ENCODE peak calls at places on chromosomes 16 and 17, in eight cellular contexts. S is GM18507, A is T-helper 17 cell, H is RWPE1, C is BJ, N is posterior cingulate gyrus, D is cardiac muscle cell, X is amniotic stem cell. O is an unnamed sample.

GRCh38 chr16:51152691-51153261 is 1.7 kb upstream of the SALL1 start:
- DNase-seq in A (no peak), X (no peak), N (peak; percentile 84), D (no peak), C (no peak), S (no peak), H (no peak), O (no peak)

GRCh38 chr17:67613961-67614360 is 103.8 kb upstream of the NOL11 start:
- DNase-seq in X (no peak), A (no peak), S (no peak), H (no peak), N (no peak), D (no peak), C (no peak), O (no peak)

GRCh38 chr17:28216032-28216431 is 103.0 kb upstream of the TMEM97 start:
- DNase-seq in X (no peak), A (no peak), S (no peak), D (no peak), H (no peak), N (no peak), C (no peak), O (no peak)

GRCh38 chr17:81117672-81118198 is 47.6 kb upstream of the PVALEF start:
- DNase-seq in X (no peak), H (no peak), N (no peak), D (no peak), A (no peak), S (no peak), C (no peak), O (no peak)

GRCh38 chr17:14437176-14437575 is 136.3 kb downstream of the HS3ST3B1 start:
- DNase-seq in N (no peak), S (no peak), X (no peak), C (no peak), A (no peak), H (no peak), D (no peak), O (no peak)

GRCh38 chr17:43027091-43028032 is 2.3 kb downstream of the RND2 start:
- DNase-seq in D (no peak), C (no peak), H (no peak), X (no peak), N (peak; percentile 41), A (no peak), S (no peak), O (no peak)

GRCh38 chr16:1296688-1297412 is 12.6 kb upstream of the UBE2I start:
- DNase-seq in H (peak; percentile 51), A (no peak), N (no peak), X (peak; percentile 22), S (no peak), D (no peak), C (peak; percentile 34), O (no peak)

GRCh38 chr17:5533486-5534315 is 47.3 kb downstream of the MIS12 start:
- DNase-seq in A (no peak), C (no peak), N (no peak), D (no peak), H (no peak), S (no peak), X (no peak), O (no peak)

GRCh38 chr16:11328172-11329079 is 16.8 kb upstream of the RMI2 start:
- DNase-seq in C (peak; percentile 79), X (peak; percentile 93), S (peak; percentile 75), A (peak; percentile 20), N (peak; percentile 3), H (peak; percentile 75), D (peak; percentile 98), O (peak; percentile 89)

GRCh38 chr17:74485012-74485743 is 18.7 kb downstream of the CD300A start:
- DNase-seq in X (no peak), C (no peak), A (no peak), S (no peak), N (peak; percentile 35), H (no peak), D (no peak), O (no peak)

GRCh38 chr16:13036600-13036999 is 135.2 kb downstream of the SHISA9 start:
- DNase-seq in H (peak; percentile 32), S (no peak), N (no peak), A (no peak), X (no peak), D (peak; percentile 23), C (no peak), O (peak; percentile 32)

GRCh38 chr17:8747731-8748130 is 3.1 kb upstream of the CCDC42 start:
- DNase-seq in N (no peak), X (no peak), A (no peak), S (no peak), D (no peak), H (no peak), C (no peak), O (no peak)

GRCh38 chr17:3762922-3763776 is 37.8 kb downstream of the ITGAE start:
- DNase-seq in A (no peak), C (no peak), D (no peak), S (peak; percentile 66), N (peak; percentile 27), H (no peak), X (no peak), O (no peak)

GRCh38 chr17:8062807-8063483 is 24.1 kb downstream of the ALOX15B start:
- DNase-seq in D (no peak), A (no peak), C (no peak), X (no peak), H (no peak), S (no peak), N (no peak), O (no peak)

GRCh38 chr17:11515901-11516300 is 82.4 kb upstream of the DNAH9 start:
- DNase-seq in A (no peak), H (no peak), C (no peak), N (no peak), D (no peak), X (no peak), S (no peak), O (no peak)

GRCh38 chr16:10881479-10882030 is 4.6 kb downstream of the CIITA start:
- DNase-seq in S (no peak), A (no peak), H (no peak), C (no peak), N (no peak), D (no peak), X (no peak), O (no peak)

GRCh38 chr16:54142787-54143186 is 143.8 kb downstream of the IRX3 start:
- DNase-seq in C (no peak), X (no peak), H (no peak), S (no peak), D (no peak), N (no peak), A (no peak), O (no peak)

GRCh38 chr17:48542956-48543853 is 1.7 kb downstream of the HOXB2 start:
- DNase-seq in C (no peak), A (peak; percentile 34), S (peak; percentile 30), N (no peak), X (no peak), D (peak; percentile 65), H (no peak), O (no peak)

GRCh38 chr17:55496094-55496881 is 15.0 kb downstream of the SMIM36 start:
- DNase-seq in N (no peak), S (no peak), H (peak; percentile 33), D (peak; percentile 94), A (no peak), X (no peak), C (no peak), O (no peak)

GRCh38 chr17:32833076-32833475 is 43.8 kb downstream of the MYO1D start:
- DNase-seq in C (no peak), S (no peak), A (no peak), N (no peak), H (no peak), D (no peak), X (no peak), O (no peak)

GRCh38 chr17:43665387-43666101 is 3.8 kb upstream of the MEOX1 start:
- DNase-seq in N (no peak), A (no peak), S (no peak), H (no peak), C (no peak), D (no peak), X (no peak), O (no peak)

GRCh38 chr17:1695365-1695764 is 10.7 kb upstream of the PRPF8 start:
- DNase-seq in A (no peak), N (no peak), X (no peak), S (no peak), D (no peak), H (no peak), C (no peak), O (no peak)

GRCh38 chr17:40070895-40071719 is 8.3 kb downstream of the THRA start:
- DNase-seq in C (no peak), D (no peak), S (no peak), A (no peak), H (no peak), N (peak; percentile 95), X (no peak), O (no peak)

GRCh38 chr16:49605536-49606241 is 232.1 kb downstream of the C16orf78 start:
- DNase-seq in A (no peak), S (no peak), C (no peak), D (no peak), X (no peak), H (no peak), N (no peak), O (no peak)

GRCh38 chr17:8314797-8315739 is 5.0 kb downstream of the ARHGEF15 start:
- DNase-seq in D (no peak), N (no peak), A (no peak), S (no peak), H (no peak), X (no peak), C (no peak), O (no peak)

O was measured in astrocyte of the cerebellum.